ENCODE peak calls at places on chromosome 1, in eight cellular contexts. One of them, this sample, is unnamed.

GRCh38 chr1:1337793-1338147 is 6.7 kb downstream of the TAS1R3 start:
- DNase-seq in breast epithelium: no peak
- DNase-seq in prostate gland: no peak
- DNase-seq in Panc1: no peak
- DNase-seq in HL-60: no peak
- DNase-seq in esophagus muscularis mucosa: no peak
- DNase-seq in SK-N-MC: no peak
- DNase-seq in spleen: no peak
- DNase-seq in this sample: no peak

GRCh38 chr1:185686996-185687778 is 47.0 kb upstream of the HMCN1 start:
- DNase-seq in breast epithelium: no peak
- DNase-seq in prostate gland: no peak
- DNase-seq in Panc1: no peak
- DNase-seq in HL-60: no peak
- DNase-seq in esophagus muscularis mucosa: no peak
- DNase-seq in SK-N-MC: peak; percentile 92
- DNase-seq in spleen: no peak
- DNase-seq in this sample: no peak

GRCh38 chr1:225658041-225658440 is 5.1 kb upstream of the ENAH start:
- DNase-seq in breast epithelium: no peak
- DNase-seq in prostate gland: no peak
- DNase-seq in Panc1: no peak
- DNase-seq in HL-60: no peak
- DNase-seq in esophagus muscularis mucosa: no peak
- DNase-seq in SK-N-MC: no peak
- DNase-seq in spleen: no peak
- DNase-seq in this sample: no peak

GRCh38 chr1:235068155-235069121 is 60.2 kb downstream of the TOMM20 start:
- DNase-seq in breast epithelium: peak; percentile 65
- DNase-seq in prostate gland: peak; percentile 87
- DNase-seq in Panc1: peak; percentile 95
- DNase-seq in HL-60: no peak
- DNase-seq in esophagus muscularis mucosa: no peak
- DNase-seq in SK-N-MC: no peak
- DNase-seq in spleen: no peak
- DNase-seq in this sample: peak; percentile 84

GRCh38 chr1:20446796-20447195 is 39.2 kb downstream of the CAMK2N1 start:
- DNase-seq in breast epithelium: peak; percentile 28
- DNase-seq in prostate gland: no peak
- DNase-seq in Panc1: no peak
- DNase-seq in HL-60: no peak
- DNase-seq in esophagus muscularis mucosa: no peak
- DNase-seq in SK-N-MC: no peak
- DNase-seq in spleen: no peak
- DNase-seq in this sample: no peak

GRCh38 chr1:167501513-167502191 is 16.7 kb downstream of the CD247 start:
- DNase-seq in breast epithelium: no peak
- DNase-seq in prostate gland: no peak
- DNase-seq in Panc1: no peak
- DNase-seq in HL-60: no peak
- DNase-seq in esophagus muscularis mucosa: no peak
- DNase-seq in SK-N-MC: no peak
- DNase-seq in spleen: peak; percentile 46
- DNase-seq in this sample: no peak

GRCh38 chr1:58780586-58781452 is 3.0 kb downstream of the JUN start:
- DNase-seq in breast epithelium: no peak
- DNase-seq in prostate gland: peak; percentile 36
- DNase-seq in Panc1: no peak
- DNase-seq in HL-60: no peak
- DNase-seq in esophagus muscularis mucosa: no peak
- DNase-seq in SK-N-MC: no peak
- DNase-seq in spleen: no peak
- DNase-seq in this sample: no peak

GRCh38 chr1:112371770-112372169 is 24.2 kb upstream of the CTTNBP2NL start:
- DNase-seq in breast epithelium: no peak
- DNase-seq in prostate gland: no peak
- DNase-seq in Panc1: no peak
- DNase-seq in HL-60: no peak
- DNase-seq in esophagus muscularis mucosa: no peak
- DNase-seq in SK-N-MC: no peak
- DNase-seq in spleen: no peak
- DNase-seq in this sample: no peak

GRCh38 chr1:169271094-169271493 is 96.5 kb downstream of the NME7 start:
- DNase-seq in breast epithelium: no peak
- DNase-seq in prostate gland: no peak
- DNase-seq in Panc1: no peak
- DNase-seq in HL-60: no peak
- DNase-seq in esophagus muscularis mucosa: no peak
- DNase-seq in SK-N-MC: no peak
- DNase-seq in spleen: no peak
- DNase-seq in this sample: no peak

GRCh38 chr1:9728451-9729295 is 77.1 kb downstream of the PIK3CD start:
- DNase-seq in breast epithelium: no peak
- DNase-seq in prostate gland: no peak
- DNase-seq in Panc1: no peak
- DNase-seq in HL-60: no peak
- DNase-seq in esophagus muscularis mucosa: no peak
- DNase-seq in SK-N-MC: no peak
- DNase-seq in spleen: peak; percentile 74
- DNase-seq in this sample: no peak

GRCh38 chr1:9399510-9400424 is 107.1 kb downstream of the SPSB1 start:
- DNase-seq in breast epithelium: no peak
- DNase-seq in prostate gland: no peak
- DNase-seq in Panc1: no peak
- DNase-seq in HL-60: no peak
- DNase-seq in esophagus muscularis mucosa: no peak
- DNase-seq in SK-N-MC: no peak
- DNase-seq in spleen: no peak
- DNase-seq in this sample: no peak

GRCh38 chr1:53587252-53587992 is 128.2 kb downstream of the DMRTB1 start:
- DNase-seq in breast epithelium: no peak
- DNase-seq in prostate gland: no peak
- DNase-seq in Panc1: no peak
- DNase-seq in HL-60: no peak
- DNase-seq in esophagus muscularis mucosa: no peak
- DNase-seq in SK-N-MC: no peak
- DNase-seq in spleen: peak; percentile 30
- DNase-seq in this sample: peak; percentile 22

GRCh38 chr1:3858231-3858981 is 1.1 kb downstream of the DFFB start:
- DNase-seq in breast epithelium: no peak
- DNase-seq in prostate gland: no peak
- DNase-seq in Panc1: no peak
- DNase-seq in HL-60: peak; percentile 35
- DNase-seq in esophagus muscularis mucosa: no peak
- DNase-seq in SK-N-MC: no peak
- DNase-seq in spleen: peak; percentile 82
- DNase-seq in this sample: no peak

GRCh38 chr1:91885331-91885715 is 628 bp downstream of the TGFBR3 start:
- DNase-seq in breast epithelium: no peak
- DNase-seq in prostate gland: peak; percentile 10
- DNase-seq in Panc1: no peak
- DNase-seq in HL-60: no peak
- DNase-seq in esophagus muscularis mucosa: no peak
- DNase-seq in SK-N-MC: no peak
- DNase-seq in spleen: peak; percentile 87
- DNase-seq in this sample: peak; percentile 76

DNA sequence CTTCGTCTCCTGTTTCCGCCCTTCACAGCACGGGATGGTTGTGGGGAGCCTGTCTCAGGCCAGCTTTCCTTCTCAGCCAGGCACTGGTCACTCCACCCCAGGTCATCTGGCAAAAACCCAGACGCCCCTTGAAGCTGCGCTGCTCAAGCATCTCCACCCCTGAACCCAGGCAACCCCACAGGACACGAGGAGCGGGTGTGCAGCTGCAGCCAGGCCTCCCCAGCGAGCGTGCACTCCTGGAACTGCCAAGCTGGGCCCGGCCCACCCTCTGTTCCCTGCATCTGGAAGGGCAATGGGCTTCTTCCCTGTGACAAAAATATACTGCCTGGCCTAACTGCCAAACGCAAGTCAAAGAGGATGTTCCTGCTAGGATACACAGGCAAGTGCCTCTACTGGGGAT is 39.7 kb downstream of the SLC66A1 start:
- DNase-seq in breast epithelium: no peak
- DNase-seq in prostate gland: no peak
- DNase-seq in Panc1: no peak
- DNase-seq in HL-60: no peak
- DNase-seq in esophagus muscularis mucosa: no peak
- DNase-seq in SK-N-MC: no peak
- DNase-seq in spleen: no peak
- DNase-seq in this sample: no peak
- TF ChIP-seq POLR2AphosphoS5 in breast epithelium: no peak
- TF ChIP-seq POLR2AphosphoS5 in prostate gland: no peak
- TF ChIP-seq POLR2AphosphoS5 in Panc1: no peak
- TF ChIP-seq POLR2AphosphoS5 in HL-60: no peak
- TF ChIP-seq POLR2AphosphoS5 in esophagus muscularis mucosa: peak; percentile 33
- TF ChIP-seq POLR2AphosphoS5 in SK-N-MC: no peak
- TF ChIP-seq POLR2AphosphoS5 in spleen: no peak
- TF ChIP-seq POLR2AphosphoS5 in this sample: no peak

GRCh38 chr1:93681095-93681548 is 515 bp downstream of the BCAR3 start:
- DNase-seq in breast epithelium: no peak
- DNase-seq in prostate gland: no peak
- DNase-seq in Panc1: no peak
- DNase-seq in HL-60: no peak
- DNase-seq in esophagus muscularis mucosa: no peak
- DNase-seq in SK-N-MC: no peak
- DNase-seq in spleen: peak; percentile 86
- DNase-seq in this sample: no peak

GRCh38 chr1:93680121-93681094 is 1.2 kb downstream of the BCAR3 start:
- DNase-seq in breast epithelium: peak; percentile 87
- DNase-seq in prostate gland: peak; percentile 90
- DNase-seq in Panc1: no peak
- DNase-seq in HL-60: no peak
- DNase-seq in esophagus muscularis mucosa: peak; percentile 95
- DNase-seq in SK-N-MC: no peak
- DNase-seq in spleen: peak; percentile 91
- DNase-seq in this sample: peak; percentile 90

GRCh38 chr1:93679546-93679945 is 2.1 kb downstream of the BCAR3 start:
- DNase-seq in breast epithelium: no peak
- DNase-seq in prostate gland: no peak
- DNase-seq in Panc1: no peak
- DNase-seq in HL-60: no peak
- DNase-seq in esophagus muscularis mucosa: no peak
- DNase-seq in SK-N-MC: no peak
- DNase-seq in spleen: no peak
- DNase-seq in this sample: no peak

GRCh38 chr1:93683234-93683633 is 1.6 kb upstream of the BCAR3 start:
- DNase-seq in breast epithelium: no peak
- DNase-seq in prostate gland: no peak
- DNase-seq in Panc1: no peak
- DNase-seq in HL-60: no peak
- DNase-seq in esophagus muscularis mucosa: no peak
- DNase-seq in SK-N-MC: no peak
- DNase-seq in spleen: no peak
- DNase-seq in this sample: no peak

GRCh38 chr1:93681549-93682412 is at the start of gene BCAR3:
- DNase-seq in breast epithelium: peak; percentile 71
- DNase-seq in prostate gland: peak; percentile 73
- DNase-seq in Panc1: no peak
- DNase-seq in HL-60: no peak
- DNase-seq in esophagus muscularis mucosa: no peak
- DNase-seq in SK-N-MC: no peak
- DNase-seq in spleen: peak; percentile 91
- DNase-seq in this sample: no peak
- TF ChIP-seq POLR2AphosphoS5 in breast epithelium: no peak
- TF ChIP-seq POLR2AphosphoS5 in prostate gland: peak; percentile 28
- TF ChIP-seq POLR2AphosphoS5 in Panc1: peak; percentile 53
- TF ChIP-seq POLR2AphosphoS5 in HL-60: no peak
- TF ChIP-seq POLR2AphosphoS5 in esophagus muscularis mucosa: peak; percentile 49
- TF ChIP-seq POLR2AphosphoS5 in SK-N-MC: no peak
- TF ChIP-seq POLR2AphosphoS5 in spleen: peak; percentile 73
- TF ChIP-seq POLR2AphosphoS5 in this sample: no peak

GRCh38 chr1:38418195-38419030 is 371.8 kb upstream of the POU3F1 start:
- DNase-seq in breast epithelium: no peak
- DNase-seq in prostate gland: no peak
- DNase-seq in Panc1: no peak
- DNase-seq in HL-60: no peak
- DNase-seq in esophagus muscularis mucosa: no peak
- DNase-seq in SK-N-MC: no peak
- DNase-seq in spleen: no peak
- DNase-seq in this sample: no peak
- TF ChIP-seq POLR2AphosphoS5 in breast epithelium: no peak
- TF ChIP-seq POLR2AphosphoS5 in prostate gland: no peak
- TF ChIP-seq POLR2AphosphoS5 in Panc1: no peak
- TF ChIP-seq POLR2AphosphoS5 in HL-60: no peak
- TF ChIP-seq POLR2AphosphoS5 in esophagus muscularis mucosa: no peak
- TF ChIP-seq POLR2AphosphoS5 in SK-N-MC: no peak
- TF ChIP-seq POLR2AphosphoS5 in spleen: no peak
- TF ChIP-seq POLR2AphosphoS5 in this sample: no peak

DNA sequence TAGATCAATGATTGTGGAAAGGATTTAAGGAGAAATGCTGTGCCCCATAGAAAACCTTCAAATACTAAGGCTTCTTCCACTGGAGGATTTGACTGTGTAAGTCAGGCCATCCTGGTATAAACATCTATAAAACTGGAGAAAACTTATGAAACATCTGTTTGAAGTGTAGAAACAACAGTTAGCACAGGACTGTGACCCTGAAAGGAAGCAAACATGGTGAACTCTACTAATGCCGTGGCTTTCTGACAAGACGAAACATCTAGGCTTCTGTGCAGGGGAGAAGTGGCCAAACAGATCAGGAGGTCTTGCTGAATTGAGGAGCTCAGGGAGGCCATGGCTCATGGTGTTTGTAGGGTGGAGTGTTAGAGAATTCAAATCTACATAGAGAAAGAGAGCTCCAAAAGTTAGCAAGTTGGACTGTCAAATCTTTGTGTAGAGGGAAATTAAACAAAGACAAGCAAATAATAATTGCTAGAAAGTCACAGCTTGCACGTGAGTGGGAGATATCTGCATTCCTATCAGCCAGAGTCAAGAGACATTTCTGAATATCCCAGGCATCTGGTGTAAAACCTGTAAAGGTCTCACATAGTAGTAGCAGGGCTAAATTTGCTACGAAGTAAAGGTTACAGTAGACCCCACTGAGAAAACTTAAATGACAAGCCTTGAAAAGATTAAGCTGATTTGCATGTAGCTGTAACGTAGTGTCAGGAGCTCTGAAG is 566.8 kb upstream of the B3GALT2 start:
- DNase-seq in breast epithelium: no peak
- DNase-seq in prostate gland: no peak
- DNase-seq in Panc1: no peak
- DNase-seq in HL-60: no peak
- DNase-seq in esophagus muscularis mucosa: no peak
- DNase-seq in SK-N-MC: no peak
- DNase-seq in spleen: no peak
- DNase-seq in this sample: no peak
- TF ChIP-seq POLR2AphosphoS5 in breast epithelium: no peak
- TF ChIP-seq POLR2AphosphoS5 in prostate gland: no peak
- TF ChIP-seq POLR2AphosphoS5 in Panc1: no peak
- TF ChIP-seq POLR2AphosphoS5 in HL-60: no peak
- TF ChIP-seq POLR2AphosphoS5 in esophagus muscularis mucosa: no peak
- TF ChIP-seq POLR2AphosphoS5 in SK-N-MC: no peak
- TF ChIP-seq POLR2AphosphoS5 in spleen: no peak
- TF ChIP-seq POLR2AphosphoS5 in this sample: no peak

DNA sequence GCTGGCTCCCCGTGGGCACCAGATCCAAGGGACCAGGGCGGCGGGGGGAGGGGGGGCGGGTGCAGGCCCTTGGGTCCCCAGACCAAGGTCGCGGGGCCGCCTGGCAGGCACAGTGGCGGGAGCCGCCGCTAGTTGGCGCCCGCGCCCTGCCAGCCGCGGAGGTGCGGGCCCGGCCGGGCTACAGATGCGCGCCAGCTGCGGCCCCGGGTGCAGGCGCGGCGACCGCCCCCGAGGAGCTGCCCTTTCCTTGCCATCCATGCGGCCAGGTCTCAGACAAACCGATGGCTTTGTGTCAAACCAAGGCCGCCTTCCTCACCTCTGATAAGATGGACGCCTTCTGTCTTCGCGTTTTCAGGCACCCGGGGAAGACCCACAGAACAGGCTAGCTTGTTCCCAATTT is 2.2 kb upstream of the RUNX3 start:
- DNase-seq in breast epithelium: no peak
- DNase-seq in prostate gland: no peak
- DNase-seq in Panc1: no peak
- DNase-seq in HL-60: no peak
- DNase-seq in esophagus muscularis mucosa: no peak
- DNase-seq in SK-N-MC: no peak
- DNase-seq in spleen: peak; percentile 94
- DNase-seq in this sample: no peak
- TF ChIP-seq POLR2AphosphoS5 in breast epithelium: no peak
- TF ChIP-seq POLR2AphosphoS5 in prostate gland: no peak
- TF ChIP-seq POLR2AphosphoS5 in Panc1: no peak
- TF ChIP-seq POLR2AphosphoS5 in HL-60: no peak
- TF ChIP-seq POLR2AphosphoS5 in esophagus muscularis mucosa: no peak
- TF ChIP-seq POLR2AphosphoS5 in SK-N-MC: no peak
- TF ChIP-seq POLR2AphosphoS5 in spleen: no peak
- TF ChIP-seq POLR2AphosphoS5 in this sample: no peak